ENCODE peak calls at places on chromosomes 6 and 20, in eight cellular contexts. M is heart left ventricle, U is stomach, K is HCT116, E is prostate gland, B is spleen, Y is body of pancreas, Z is H1. C is an unnamed sample.

GRCh38 chr6:126337323-126337722 is 2.6 kb upstream of the CENPW start:
- DNase-seq in M (no peak), U (no peak), K (no peak), E (no peak), B (no peak), Y (no peak), Z (no peak), C (no peak)

GRCh38 chr6:28969129-28969528 is 36.0 kb downstream of the ZNF311 start:
- DNase-seq in M (no peak), U (no peak), K (no peak), E (no peak), B (no peak), Y (no peak), Z (no peak), C (no peak)

GRCh38 chr6:44430322-44430721 is 42.8 kb downstream of the CDC5L start:
- DNase-seq in M (no peak), U (no peak), K (no peak), E (no peak), B (no peak), Y (no peak), Z (no peak), C (no peak)

GRCh38 chr20:20824924-20825584 is 112.6 kb upstream of the RALGAPA2 start:
- DNase-seq in M (peak; percentile 46), U (peak; percentile 62), K (no peak), E (peak; percentile 35), B (peak; percentile 86), Y (peak; percentile 57), Z (no peak), C (peak; percentile 58)

GRCh38 chr6:139439278-139439813 is 64.9 kb upstream of the CITED2 start:
- DNase-seq in M (no peak), U (no peak), K (no peak), E (no peak), B (no peak), Y (no peak), Z (no peak), C (no peak)

GRCh38 chr20:40176442-40176841 is 512.6 kb downstream of the MAFB start:
- DNase-seq in M (no peak), U (no peak), K (no peak), E (peak; percentile 85), B (no peak), Y (no peak), Z (no peak), C (no peak)

GRCh38 chr20:32484221-32485125 is 100.7 kb downstream of the NOL4L start:
- DNase-seq in M (peak; percentile 49), U (peak; percentile 50), K (no peak), E (peak; percentile 36), B (peak; percentile 88), Y (peak; percentile 50), Z (no peak), C (peak; percentile 59)

GRCh38 chr6:148611213-148611612 is 135.6 kb upstream of the UST start:
- DNase-seq in M (peak; percentile 80), U (no peak), K (no peak), E (peak; percentile 86), B (no peak), Y (peak; percentile 15), Z (no peak), C (peak; percentile 42)

GRCh38 chr6:150068173-150068785 is 642 bp downstream of the ULBP3 start:
- DNase-seq in M (no peak), U (no peak), K (no peak), E (no peak), B (no peak), Y (no peak), Z (no peak), C (no peak)

GRCh38 chr6:150069707-150070106 is 786 bp upstream of the ULBP3 start:
- DNase-seq in M (no peak), U (peak; percentile 54), K (no peak), E (no peak), B (no peak), Y (peak; percentile 74), Z (no peak), C (peak; percentile 41)

GRCh38 chr6:150072201-150072600 is 3.3 kb upstream of the ULBP3 start:
- DNase-seq in M (peak; percentile 42), U (peak; percentile 92), K (peak; percentile 90), E (peak; percentile 56), B (peak; percentile 80), Y (peak; percentile 74), Z (no peak), C (peak; percentile 94)

GRCh38 chr6:150070236-150070860 is 1.4 kb upstream of the ULBP3 start:
- DNase-seq in M (no peak), U (no peak), K (no peak), E (no peak), B (peak; percentile 78), Y (no peak), Z (no peak), C (no peak)

GRCh38 chr6:150068786-150069648 is at the start of gene ULBP3:
- DNase-seq in M (peak; percentile 87), U (peak; percentile 92), K (peak; percentile 89), E (peak; percentile 88), B (peak; percentile 91), Y (peak; percentile 91), Z (peak; percentile 76), C (peak; percentile 93)
- TF ChIP-seq POLR2A in M (no peak), U (no peak), K (peak; percentile 83), E (peak; percentile 83), B (no peak), Y (peak; percentile 81), Z (peak; percentile 56), C (peak; percentile 73)

GRCh38 chr6:56537223-56537770 is 105.4 kb downstream of the DST start:
- DNase-seq in M (peak; percentile 13), U (no peak), K (no peak), E (no peak), B (no peak), Y (no peak), Z (no peak), C (no peak)

GRCh38 chr6:56540950-56541600 is 101.6 kb downstream of the DST start:
- DNase-seq in M (peak; percentile 13), U (no peak), K (no peak), E (no peak), B (no peak), Y (no peak), Z (no peak), C (no peak)

GRCh38 chr6:56539503-56540105 is 103.1 kb downstream of the DST start:
- DNase-seq in M (no peak), U (no peak), K (no peak), E (no peak), B (no peak), Y (no peak), Z (no peak), C (no peak)

GRCh38 chr6:56540232-56540631 is 102.5 kb downstream of the DST start:
- DNase-seq in M (no peak), U (no peak), K (no peak), E (no peak), B (no peak), Y (no peak), Z (no peak), C (no peak)

DNA sequence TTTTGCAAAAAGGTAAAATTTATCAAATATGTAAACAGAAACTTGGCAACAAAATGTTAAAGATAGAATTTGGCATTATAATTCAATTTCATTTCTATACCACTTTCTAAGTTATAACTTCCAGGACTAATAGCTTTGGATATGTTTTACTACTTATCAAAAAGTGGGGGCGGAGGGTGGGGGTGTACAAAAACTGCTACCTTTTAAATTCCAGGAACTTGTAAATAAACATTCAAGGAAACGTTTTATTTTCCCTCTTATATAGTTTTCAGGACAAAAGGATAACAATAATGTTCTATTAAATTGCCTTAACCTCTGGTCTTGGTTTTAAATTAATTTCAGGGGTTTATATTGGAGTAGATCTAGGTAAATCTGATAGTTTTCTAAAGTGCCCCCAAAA is 103.8 kb downstream of the DST start:
- DNase-seq in M (no peak), U (no peak), K (no peak), E (no peak), B (no peak), Y (no peak), Z (no peak), C (no peak)
- H3K4me3 ChIP-seq in M (peak overlapping the region; percentile 69), U (peak overlapping the region; percentile 55), K (no peak overlapping the region), E (peak overlapping the region; percentile 50), B (no peak overlapping the region), Y (no peak overlapping the region), Z (no peak overlapping the region), C (no peak overlapping the region)

DNA sequence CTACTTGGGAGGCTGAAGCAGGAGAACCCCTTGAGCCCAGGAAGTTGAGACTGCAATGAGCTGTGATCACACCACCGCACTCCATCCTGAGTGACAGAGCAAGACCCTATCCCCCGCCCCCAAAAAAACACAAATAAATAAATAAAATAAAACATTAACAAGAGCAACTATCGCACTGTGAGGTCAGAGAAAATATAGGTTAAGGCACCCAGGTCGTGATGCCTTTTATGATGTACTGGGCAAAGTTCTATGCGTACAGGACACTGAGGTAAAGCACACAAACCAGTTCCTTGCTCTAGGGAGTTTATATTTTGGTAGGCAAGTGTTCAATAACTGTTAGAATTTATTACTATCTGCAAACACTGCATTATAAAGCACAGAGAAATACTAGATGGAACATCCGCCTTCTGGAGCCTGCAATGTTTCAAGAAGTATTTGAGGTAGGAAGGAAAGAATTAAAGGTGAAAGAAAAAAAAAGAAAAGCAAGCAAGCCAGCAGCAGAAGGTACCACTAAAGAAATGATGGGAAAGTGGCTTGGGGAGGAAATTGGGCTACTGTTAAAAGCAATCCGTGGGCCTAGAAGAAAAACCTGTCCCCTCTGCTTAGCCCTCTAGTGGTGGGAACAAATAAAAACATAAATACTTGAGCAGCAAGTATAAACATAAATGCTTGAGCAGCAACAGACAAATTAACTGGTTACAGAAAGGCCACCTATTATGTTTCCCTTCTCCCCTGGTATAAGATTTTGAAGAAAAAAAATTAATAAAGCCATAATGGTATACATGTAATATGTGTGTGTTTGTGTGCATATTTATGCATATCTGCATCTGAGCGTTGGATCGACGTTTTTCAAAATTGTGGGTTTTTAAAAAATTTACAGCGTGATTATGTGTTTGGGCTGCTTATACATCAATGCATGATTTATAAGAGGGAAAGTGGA is 128.0 kb downstream of the PHACTR1 start:
- DNase-seq in M (no peak), U (no peak), K (peak; percentile 10), E (no peak), B (no peak), Y (no peak), Z (no peak), C (no peak)
- TF ChIP-seq CTCF in M (peak; percentile 56), U (no peak), K (peak; percentile 34), E (no peak), B (peak; percentile 23), Y (no peak), Z (peak; percentile 78), C (peak; percentile 27)

GRCh38 chr20:35718972-35719635 is 19.9 kb downstream of the ROMO1 start:
- DNase-seq in M (no peak), U (no peak), K (no peak), E (no peak), B (no peak), Y (no peak), Z (no peak), C (no peak)

GRCh38 chr20:35719717-35720116 is 20.5 kb downstream of the ROMO1 start:
- DNase-seq in M (no peak), U (no peak), K (no peak), E (no peak), B (no peak), Y (no peak), Z (no peak), C (no peak)

GRCh38 chr20:35721621-35722020 is 20.4 kb downstream of the RBM39 start:
- DNase-seq in M (no peak), U (no peak), K (no peak), E (no peak), B (no peak), Y (no peak), Z (no peak), C (no peak)

GRCh38 chr20:35721219-35721618 is 20.8 kb downstream of the RBM39 start:
- DNase-seq in M (no peak), U (no peak), K (no peak), E (no peak), B (no peak), Y (no peak), Z (no peak), C (no peak)

DNA sequence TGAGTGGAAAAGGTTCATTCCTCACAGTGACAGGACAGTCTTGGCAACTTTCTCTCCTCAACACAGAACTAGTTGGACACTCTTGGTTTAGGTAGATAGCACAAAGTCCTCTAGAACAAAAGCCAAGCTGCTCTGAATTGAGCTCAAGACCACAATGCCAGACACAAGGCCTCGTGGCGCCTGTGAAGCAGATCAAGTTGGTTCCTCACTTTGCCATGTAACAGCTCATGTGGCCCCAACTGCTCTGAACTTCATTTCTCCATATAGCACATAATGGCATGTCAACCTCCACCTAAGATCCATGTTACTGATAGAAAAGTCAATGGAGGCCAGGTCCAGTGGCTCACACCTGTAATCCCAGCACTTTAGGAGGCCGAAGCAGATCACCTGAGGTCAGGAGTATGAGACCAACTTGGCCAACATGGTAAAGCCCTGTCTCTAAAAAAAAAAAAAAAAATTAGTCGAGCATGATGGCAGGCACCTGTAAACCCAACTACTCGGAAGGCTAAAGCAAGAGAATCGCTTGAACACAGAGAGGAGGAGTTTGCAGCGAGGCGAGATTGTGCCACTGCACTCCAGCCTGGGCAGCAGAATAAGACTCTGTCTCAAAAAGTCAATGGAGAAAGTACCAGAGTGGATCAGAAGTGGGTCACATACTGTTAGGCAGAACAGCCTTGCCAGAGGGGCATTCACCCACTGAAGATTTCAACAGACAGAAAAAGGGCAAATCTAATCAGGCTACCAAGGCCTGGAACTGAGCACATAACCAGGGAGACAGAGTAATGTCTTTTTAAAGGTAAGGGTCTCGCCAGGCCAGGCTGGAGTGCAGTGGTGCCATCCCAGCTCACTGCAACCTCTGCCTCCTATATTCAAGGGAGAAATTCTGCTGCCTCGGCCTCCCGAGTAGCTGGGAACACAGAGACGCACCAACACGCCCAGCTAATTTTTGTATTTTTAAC is 21.2 kb downstream of the ROMO1 start:
- DNase-seq in M (no peak), U (no peak), K (no peak), E (no peak), B (no peak), Y (no peak), Z (no peak), C (no peak)
- TF ChIP-seq POLR2A in M (no peak), U (no peak), K (no peak), E (no peak), B (no peak), Y (no peak), Z (no peak), C (no peak)

C was measured in transverse colon.